ENCODE peak calls at places on chromosomes 4 and X, in four cellular contexts. W, D, L and Z are unnamed samples.

GRCh38 chrX:52983526-52983925 is 25.2 kb upstream of the FAM156A start:
- DNase-seq in W (no peak), D (no peak), L (no peak), Z (no peak)

GRCh38 chr4:106502106-106502699 is 133.6 kb upstream of the GIMD1 start:
- DNase-seq in W (no peak), D (peak; percentile 55), L (peak; percentile 35), Z (peak; percentile 44)

GRCh38 chr4:13561673-13562072 is 17.4 kb upstream of the NKX3-2 start:
- DNase-seq in W (no peak), D (no peak), L (no peak), Z (no peak)

GRCh38 chr4:176753049-176753448 is 39.7 kb downstream of the VEGFC start:
- DNase-seq in W (no peak), D (peak; percentile 95), L (no peak), Z (no peak)

GRCh38 chr4:7424553-7425111 is 10.1 kb downstream of the PSAPL1 start:
- DNase-seq in W (no peak), D (no peak), L (no peak), Z (no peak)

GRCh38 chr4:101208171-101208570 is 139.2 kb downstream of the PPP3CA start:
- DNase-seq in W (no peak), D (no peak), L (no peak), Z (no peak)

GRCh38 chr4:171017596-171017995 is 795.6 kb upstream of the GALNTL6 start:
- DNase-seq in W (no peak), D (no peak), L (no peak), Z (no peak)

GRCh38 chr4:149223659-149224058 is 592.0 kb downstream of the IQCM start:
- DNase-seq in W (no peak), D (peak; percentile 56), L (no peak), Z (no peak)

GRCh38 chr4:19831644-19832285 is 419.9 kb upstream of the SLIT2 start:
- DNase-seq in W (no peak), D (peak; percentile 86), L (no peak), Z (no peak)

GRCh38 chrX:86714441-86714840 is 566.2 kb downstream of the DACH2 start:
- DNase-seq in W (no peak), D (no peak), L (no peak), Z (no peak)

GRCh38 chrX:153933751-153934472 is 925 bp downstream of the NAA10 start:
- DNase-seq in W (no peak), D (peak; percentile 56), L (no peak), Z (no peak)

GRCh38 chr4:112857461-112857860 is 192.0 kb upstream of the ANK2 start:
- DNase-seq in W (no peak), D (peak; percentile 80), L (no peak), Z (no peak)

GRCh38 chrX:70087857-70088256 is 25.6 kb downstream of the OTUD6A start:
- DNase-seq in W (no peak), D (peak; percentile 40), L (no peak), Z (no peak)

GRCh38 chr4:93791570-93792195 is 36.9 kb upstream of the ATOH1 start:
- DNase-seq in W (no peak), D (peak; percentile 48), L (peak; percentile 60), Z (no peak)

GRCh38 chr4:178752954-178753525 is 1310.8 kb upstream of the AGA start:
- DNase-seq in W (no peak), D (no peak), L (no peak), Z (no peak)

GRCh38 chrX:56802921-56803848 is 74.1 kb downstream of the NBDY start:
- DNase-seq in W (peak; percentile 77), D (peak; percentile 76), L (peak; percentile 20), Z (peak; percentile 36)

GRCh38 chr4:4837316-4837715 is 22.1 kb upstream of the MSX1 start:
- DNase-seq in W (no peak), D (no peak), L (no peak), Z (no peak)

GRCh38 chrX:150961631-150962030 is 21.5 kb upstream of the HMGB3 start:
- DNase-seq in W (no peak), D (no peak), L (no peak), Z (no peak)

GRCh38 chrX:101176439-101176838 is 43.1 kb upstream of the DRP2 start:
- DNase-seq in W (no peak), D (no peak), L (no peak), Z (no peak)

GRCh38 chrX:47273011-47273730 is 40.4 kb downstream of the USP11 start:
- DNase-seq in W (no peak), D (no peak), L (no peak), Z (no peak)

GRCh38 chr4:75287738-75288517 is 226.3 kb downstream of the RCHY1 start:
- DNase-seq in W (no peak), D (no peak), L (no peak), Z (no peak)

GRCh38 chr4:147371661-147372060 is 109.2 kb upstream of the EDNRA start:
- DNase-seq in W (no peak), D (peak; percentile 75), L (no peak), Z (no peak)

GRCh38 chr4:118849867-118850812 is 14.2 kb upstream of the SEC24D start:
- DNase-seq in W (no peak), D (peak; percentile 14), L (no peak), Z (peak; percentile 62)

GRCh38 chrX:138858946-138859345 is 147.4 kb upstream of the FGF13 start:
- DNase-seq in W (no peak), D (no peak), L (no peak), Z (no peak)

GRCh38 chr4:160235771-160236170 is 1132.9 kb downstream of the RAPGEF2 start:
- DNase-seq in W (no peak), D (no peak), L (no peak), Z (no peak)
- TF ChIP-seq CHD1 in W (no peak), D (no peak), L (no peak), Z (no peak)

DNA sequence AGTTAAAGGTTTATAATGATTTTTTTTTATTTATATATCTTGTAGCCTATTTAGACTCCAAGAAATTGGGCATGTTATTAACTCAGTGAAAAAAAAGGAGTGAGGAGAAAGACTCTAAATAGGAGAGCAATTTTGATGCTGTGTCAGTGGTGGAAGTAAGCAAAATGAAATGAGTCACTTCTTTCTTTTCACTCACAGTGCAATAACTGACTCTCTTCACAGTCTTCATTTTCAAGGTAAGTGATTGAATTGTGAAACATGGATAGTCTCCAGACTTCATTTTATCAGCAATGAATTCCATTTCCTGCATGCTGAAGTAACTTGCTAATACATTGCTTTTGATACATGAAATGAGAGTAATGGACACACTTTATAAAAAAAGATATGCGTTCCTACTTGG is 2271.5 kb downstream of the PCDH7 start:
- DNase-seq in W (no peak), D (no peak), L (no peak), Z (no peak)
- TF ChIP-seq CHD1 in W (no peak), D (no peak), L (no peak), Z (no peak)

GRCh38 chr4:145043306-145043705 is 54.7 kb downstream of the ANAPC10 start:
- DNase-seq in W (no peak), D (no peak), L (no peak), Z (no peak)
- TF ChIP-seq CHD1 in W (no peak), D (no peak), L (no peak), Z (no peak)

DNA sequence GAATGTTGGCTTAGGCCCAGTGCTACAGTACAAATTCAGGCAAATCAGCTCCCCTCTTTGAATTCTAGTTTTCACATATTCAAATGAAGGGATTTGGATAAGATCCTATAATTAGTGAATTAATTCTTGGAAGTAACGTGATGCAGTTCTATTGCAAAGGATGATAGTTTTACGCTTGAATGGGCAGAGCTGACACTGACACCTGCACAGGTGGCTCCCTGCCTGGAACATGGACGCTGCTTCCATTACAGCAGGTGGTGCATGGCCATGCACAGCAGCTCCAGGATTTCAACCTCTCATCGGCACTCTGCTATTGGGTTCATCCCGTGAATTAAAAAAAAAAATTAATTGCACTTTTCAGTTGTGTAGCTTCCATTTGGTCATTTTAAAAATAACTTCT is 28.4 kb upstream of the RPS6KA6 start:
- DNase-seq in W (no peak), D (no peak), L (no peak), Z (no peak)
- TF ChIP-seq CHD1 in W (no peak), D (no peak), L (no peak), Z (no peak)

GRCh38 chr4:84916233-84916632 is 50.3 kb downstream of the WDFY3 start:
- DNase-seq in W (no peak), D (no peak), L (no peak), Z (no peak)
- TF ChIP-seq CHD1 in W (no peak), D (no peak), L (no peak), Z (no peak)

DNA sequence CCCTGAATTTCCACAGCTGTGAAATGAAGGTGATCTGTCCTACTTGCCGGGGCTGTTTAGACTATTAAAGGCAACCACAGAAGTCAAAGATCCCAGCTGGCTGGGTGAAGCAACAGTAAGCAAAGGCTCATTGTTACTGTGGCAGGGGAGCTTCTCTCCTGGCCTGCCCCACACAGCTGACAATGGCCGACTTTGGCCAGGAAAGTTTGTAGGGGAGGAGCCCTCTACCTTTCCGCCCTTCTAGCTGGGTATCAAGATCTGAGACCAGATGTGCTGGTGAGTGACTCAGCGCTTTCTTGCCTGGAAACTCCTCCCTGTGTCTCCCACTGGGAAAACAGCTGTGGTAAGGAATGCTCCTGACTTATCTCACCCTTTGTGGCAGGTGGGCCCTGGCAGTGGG is 21.1 kb downstream of the RASSF6 start:
- DNase-seq in W (no peak), D (peak; percentile 73), L (peak; percentile 29), Z (peak; percentile 52)
- TF ChIP-seq CHD1 in W (no peak), D (no peak), L (no peak), Z (no peak)

DNA sequence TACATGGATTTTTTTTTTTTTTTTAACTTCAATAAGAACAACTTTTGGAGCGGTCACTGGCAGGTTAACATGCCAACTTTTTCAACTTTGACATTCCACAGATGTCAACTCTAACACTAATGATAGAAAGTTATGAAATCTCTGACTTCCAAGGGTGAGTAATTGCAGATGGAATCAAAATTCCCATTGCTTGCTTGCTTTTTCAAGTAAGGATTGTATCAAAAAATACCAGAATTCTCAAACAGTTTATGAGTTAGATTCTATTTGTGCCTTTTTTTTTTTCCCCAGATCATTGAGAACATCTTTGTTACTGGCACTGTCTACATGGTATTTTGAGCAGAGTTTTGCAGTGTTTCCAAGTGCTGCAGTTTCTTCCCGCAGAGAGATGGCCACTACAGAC is 50.3 kb upstream of the OTUD4 start:
- DNase-seq in W (no peak), D (peak; percentile 33), L (no peak), Z (no peak)
- TF ChIP-seq CHD1 in W (no peak), D (no peak), L (no peak), Z (no peak)